ENCODE peak calls at places on chromosomes 16 and 17, in six cellular contexts. One of them, this sample, is unnamed.

GRCh38 chr16:88524973-88525662 is 45.1 kb upstream of the ZC3H18 start:
- DNase-seq in HFF-Myc: no peak
- DNase-seq in dorsolateral prefrontal cortex: no peak
- DNase-seq in AG09309: no peak
- DNase-seq in AG10803: no peak
- DNase-seq in fibroblast of lung: no peak
- DNase-seq in this sample: no peak

GRCh38 chr17:41835800-41836549 is at the start of gene NT5C3B:
- DNase-seq in AG09309: no peak
- DNase-seq in dorsolateral prefrontal cortex: peak
- DNase-seq in AG10803: peak
- DNase-seq in HFF-Myc: no peak
- DNase-seq in fibroblast of lung: no peak
- DNase-seq in this sample: peak

GRCh38 chr16:69644790-69645189 is 79.0 kb downstream of the NFAT5 start:
- DNase-seq in fibroblast of lung: peak
- DNase-seq in AG10803: peak
- DNase-seq in HFF-Myc: no peak
- DNase-seq in AG09309: no peak
- DNase-seq in dorsolateral prefrontal cortex: no peak
- DNase-seq in this sample: no peak

GRCh38 chr16:4110680-4111079 is 5.6 kb downstream of the ADCY9 start:
- DNase-seq in AG09309: no peak
- DNase-seq in dorsolateral prefrontal cortex: no peak
- DNase-seq in HFF-Myc: no peak
- DNase-seq in AG10803: no peak
- DNase-seq in fibroblast of lung: no peak
- DNase-seq in this sample: no peak

GRCh38 chr16:23016372-23016771 is 132.9 kb downstream of the USP31 start:
- DNase-seq in AG10803: no peak
- DNase-seq in HFF-Myc: no peak
- DNase-seq in dorsolateral prefrontal cortex: no peak
- DNase-seq in fibroblast of lung: no peak
- DNase-seq in AG09309: no peak
- DNase-seq in this sample: peak

GRCh38 chr17:82414548-82415281 is 3.4 kb upstream of the HEXD start:
- DNase-seq in AG10803: peak
- DNase-seq in dorsolateral prefrontal cortex: peak
- DNase-seq in AG09309: no peak
- DNase-seq in HFF-Myc: no peak
- DNase-seq in fibroblast of lung: peak
- DNase-seq in this sample: peak

GRCh38 chr16:46975165-46975564 is 1.7 kb upstream of the DNAJA2 start:
- DNase-seq in dorsolateral prefrontal cortex: no peak
- DNase-seq in HFF-Myc: no peak
- DNase-seq in AG09309: no peak
- DNase-seq in fibroblast of lung: no peak
- DNase-seq in AG10803: no peak
- DNase-seq in this sample: no peak

GRCh38 chr17:35238817-35239216 is 4.1 kb upstream of the SLFN5 start:
- DNase-seq in HFF-Myc: no peak
- DNase-seq in AG10803: peak
- DNase-seq in dorsolateral prefrontal cortex: no peak
- DNase-seq in AG09309: no peak
- DNase-seq in fibroblast of lung: peak
- DNase-seq in this sample: no peak

GRCh38 chr17:32484041-32484461 is 2.7 kb upstream of the CDK5R1 start:
- DNase-seq in fibroblast of lung: no peak
- DNase-seq in AG09309: no peak
- DNase-seq in HFF-Myc: no peak
- DNase-seq in AG10803: no peak
- DNase-seq in dorsolateral prefrontal cortex: no peak
- DNase-seq in this sample: no peak

GRCh38 chr17:10046259-10046658 is 141.2 kb upstream of the RCVRN start:
- DNase-seq in HFF-Myc: no peak
- DNase-seq in dorsolateral prefrontal cortex: no peak
- DNase-seq in AG10803: no peak
- DNase-seq in fibroblast of lung: no peak
- DNase-seq in AG09309: no peak
- DNase-seq in this sample: no peak

GRCh38 chr17:70022175-70022574 is 52.9 kb upstream of the KCNJ16 start:
- DNase-seq in dorsolateral prefrontal cortex: no peak
- DNase-seq in fibroblast of lung: peak
- DNase-seq in AG09309: no peak
- DNase-seq in AG10803: no peak
- DNase-seq in HFF-Myc: no peak
- DNase-seq in this sample: no peak

GRCh38 chr17:3879181-3879580 is 13.7 kb downstream of the CAMKK1 start:
- DNase-seq in AG10803: peak
- DNase-seq in dorsolateral prefrontal cortex: peak
- DNase-seq in HFF-Myc: no peak
- DNase-seq in AG09309: no peak
- DNase-seq in fibroblast of lung: peak
- DNase-seq in this sample: no peak

GRCh38 chr17:49637050-49637449 is 40.8 kb downstream of the SPOP start:
- DNase-seq in dorsolateral prefrontal cortex: no peak
- DNase-seq in AG09309: no peak
- DNase-seq in HFF-Myc: no peak
- DNase-seq in AG10803: no peak
- DNase-seq in fibroblast of lung: no peak
- DNase-seq in this sample: no peak

GRCh38 chr16:81639931-81640680 is 139.0 kb upstream of the PLCG2 start:
- DNase-seq in AG09309: no peak
- DNase-seq in fibroblast of lung: no peak
- DNase-seq in AG10803: no peak
- DNase-seq in HFF-Myc: no peak
- DNase-seq in dorsolateral prefrontal cortex: no peak
- DNase-seq in this sample: no peak

GRCh38 chr17:6495450-6496115 is 51.3 kb downstream of the PIMREG start:
- DNase-seq in AG09309: no peak
- DNase-seq in HFF-Myc: no peak
- DNase-seq in dorsolateral prefrontal cortex: no peak
- DNase-seq in fibroblast of lung: no peak
- DNase-seq in AG10803: no peak
- DNase-seq in this sample: no peak

GRCh38 chr17:64277831-64278562 is 14.9 kb upstream of the TEX2 start:
- DNase-seq in fibroblast of lung: no peak
- DNase-seq in AG10803: peak
- DNase-seq in AG09309: peak
- DNase-seq in dorsolateral prefrontal cortex: no peak
- DNase-seq in HFF-Myc: no peak
- DNase-seq in this sample: no peak

GRCh38 chr17:29250666-29251065 is 4.0 kb downstream of the CRYBA1 start:
- DNase-seq in HFF-Myc: no peak
- DNase-seq in AG10803: peak
- DNase-seq in dorsolateral prefrontal cortex: no peak
- DNase-seq in AG09309: no peak
- DNase-seq in fibroblast of lung: no peak
- DNase-seq in this sample: no peak

GRCh38 chr17:51103451-51103850 is 17.2 kb downstream of the SPAG9 start:
- DNase-seq in HFF-Myc: no peak
- DNase-seq in dorsolateral prefrontal cortex: no peak
- DNase-seq in fibroblast of lung: no peak
- DNase-seq in AG09309: no peak
- DNase-seq in AG10803: no peak
- DNase-seq in this sample: no peak

DNA sequence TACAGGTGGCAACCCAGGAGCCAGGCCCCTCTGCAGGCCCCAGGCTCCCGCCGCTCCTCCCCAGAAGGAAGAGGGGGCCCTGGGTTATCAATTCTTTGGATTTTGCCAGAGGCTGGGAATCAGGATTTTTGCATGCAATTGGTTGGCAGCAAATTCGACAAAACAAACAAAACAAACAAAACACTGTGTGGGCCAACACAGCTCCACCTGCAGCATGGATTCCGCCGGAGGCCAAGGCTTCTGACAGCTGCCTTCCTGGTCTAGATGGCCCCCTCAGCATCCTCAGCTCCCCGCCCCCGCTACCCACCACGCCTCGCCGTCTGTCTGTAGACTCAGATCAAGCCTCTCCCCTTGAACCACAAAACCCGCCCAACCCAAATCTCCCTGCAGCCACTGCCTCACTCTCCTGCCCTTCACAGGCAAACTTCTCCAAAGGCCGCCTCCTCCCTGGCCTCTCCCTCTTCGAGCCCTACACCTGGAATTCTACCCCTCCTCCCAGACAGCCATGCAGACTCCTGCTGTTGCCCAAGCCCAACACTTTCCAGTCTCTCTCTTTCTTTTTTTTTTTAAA is 58.0 kb downstream of the RTN4RL1 start:
- DNase-seq in dorsolateral prefrontal cortex: no peak
- DNase-seq in AG10803: no peak
- DNase-seq in HFF-Myc: no peak
- DNase-seq in fibroblast of lung: no peak
- DNase-seq in AG09309: no peak
- DNase-seq in this sample: no peak
- H3K4me3 ChIP-seq in dorsolateral prefrontal cortex: no peak
- H3K4me3 ChIP-seq in AG10803: no peak
- H3K4me3 ChIP-seq in HFF-Myc: no peak
- H3K4me3 ChIP-seq in fibroblast of lung: no peak
- H3K4me3 ChIP-seq in AG09309: no peak
- H3K4me3 ChIP-seq in this sample: no peak

GRCh38 chr16:58249388-58249779 is 45.4 kb downstream of the PRSS54 start:
- DNase-seq in AG09309: no peak
- DNase-seq in AG10803: no peak
- DNase-seq in dorsolateral prefrontal cortex: no peak
- DNase-seq in HFF-Myc: no peak
- DNase-seq in fibroblast of lung: no peak
- DNase-seq in this sample: no peak

GRCh38 chr16:58243528-58244004 is 45.7 kb upstream of the CSNK2A2 start:
- DNase-seq in AG09309: no peak
- DNase-seq in dorsolateral prefrontal cortex: no peak
- DNase-seq in fibroblast of lung: no peak
- DNase-seq in AG10803: no peak
- DNase-seq in HFF-Myc: no peak
- DNase-seq in this sample: peak
- TF ChIP-seq CTCF in AG09309: no peak
- TF ChIP-seq CTCF in dorsolateral prefrontal cortex: no peak
- TF ChIP-seq CTCF in fibroblast of lung: no peak
- TF ChIP-seq CTCF in AG10803: no peak
- TF ChIP-seq CTCF in HFF-Myc: no peak
- TF ChIP-seq CTCF in this sample: no peak

DNA sequence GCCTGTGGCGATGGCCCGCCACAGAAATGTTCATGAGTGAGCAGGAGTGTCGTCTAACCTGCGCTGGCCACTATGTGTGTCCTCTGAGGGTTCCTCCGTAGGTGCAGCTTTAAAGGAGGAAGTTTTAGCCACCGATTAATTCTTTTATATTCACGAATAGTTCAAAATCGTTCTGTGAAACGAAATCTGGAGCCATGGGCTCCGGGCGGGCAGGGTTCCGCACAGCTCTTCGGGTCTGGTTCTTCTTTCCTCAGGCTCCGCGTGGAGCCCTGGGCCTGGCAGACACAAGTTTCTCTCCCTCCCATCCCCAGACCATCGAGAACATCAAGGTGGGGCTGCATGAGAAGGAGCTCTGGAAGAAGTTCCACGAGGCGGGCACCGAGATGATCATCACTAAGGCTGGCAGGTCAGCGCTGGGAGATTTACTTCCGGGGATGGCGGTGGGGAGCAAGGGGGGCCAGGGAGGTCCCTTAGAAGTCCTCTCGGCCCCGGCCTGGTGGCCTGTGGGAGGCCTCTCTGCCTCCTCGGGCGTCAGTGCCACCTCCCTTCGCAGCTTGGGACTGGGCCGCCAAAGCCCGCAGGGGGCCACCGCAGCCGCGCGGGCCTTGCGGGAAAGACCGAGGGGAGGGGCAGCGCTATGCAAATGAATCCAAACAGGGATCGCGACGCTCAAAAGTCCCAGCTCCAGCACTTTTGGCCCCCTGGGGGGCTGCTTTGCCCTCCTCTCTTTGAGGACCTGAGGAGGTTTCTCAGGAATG is 5.2 kb downstream of the TBX4 start:
- DNase-seq in dorsolateral prefrontal cortex: no peak
- DNase-seq in AG09309: no peak
- DNase-seq in fibroblast of lung: no peak
- DNase-seq in AG10803: no peak
- DNase-seq in HFF-Myc: no peak
- DNase-seq in this sample: no peak
- H3K4me3 ChIP-seq in dorsolateral prefrontal cortex: peak
- H3K4me3 ChIP-seq in AG09309: no peak
- H3K4me3 ChIP-seq in fibroblast of lung: peak
- H3K4me3 ChIP-seq in AG10803: no peak
- H3K4me3 ChIP-seq in HFF-Myc: peak
- H3K4me3 ChIP-seq in this sample: no peak

GRCh38 chr17:75263051-75263450 is 1.4 kb downstream of the MRPS7 start:
- DNase-seq in AG10803: no peak
- DNase-seq in dorsolateral prefrontal cortex: no peak
- DNase-seq in AG09309: no peak
- DNase-seq in fibroblast of lung: no peak
- DNase-seq in HFF-Myc: no peak
- DNase-seq in this sample: peak
- TF ChIP-seq CTCF in AG10803: no peak
- TF ChIP-seq CTCF in dorsolateral prefrontal cortex: no peak
- TF ChIP-seq CTCF in AG09309: no peak
- TF ChIP-seq CTCF in fibroblast of lung: no peak
- TF ChIP-seq CTCF in HFF-Myc: no peak
- TF ChIP-seq CTCF in this sample: no peak